ENCODE peak calls at places on chromosomes 3 and 15, in ten cellular contexts. C is RWPE2, J is SK-N-SH, T is WERI-Rb-1, X is tibial artery, M is upper lobe of right lung, K is heart left ventricle, B is HFF-Myc, Y is fibroblast of mammary gland, V is AG04450. Q is an unnamed sample.

GRCh38 chr3:16307832-16308531 is 43.0 kb downstream of the OXNAD1 start:
- DNase-seq in C (no peak), J (no peak), T (no peak), X (no peak), M (no peak), K (no peak), B (no peak), Y (no peak), V (no peak), Q (no peak)

GRCh38 chr15:87631775-87632174 is 624.8 kb downstream of the NTRK3 start:
- DNase-seq in C (no peak), J (no peak), T (no peak), X (no peak), M (no peak), K (no peak), B (no peak), Y (no peak), V (no peak), Q (no peak)

GRCh38 chr3:13174803-13175135 is 101.5 kb upstream of the IQSEC1 start:
- DNase-seq in C (peak), J (no peak), T (no peak), X (no peak), M (no peak), K (peak), B (no peak), Y (no peak), V (no peak), Q (no peak)

GRCh38 chr15:48415036-48415886 is 84.0 kb downstream of the DUT start:
- DNase-seq in C (no peak), J (no peak), T (no peak), X (no peak), M (no peak), K (no peak), B (no peak), Y (peak), V (no peak), Q (no peak)

GRCh38 chr3:147130461-147130860 is 275.9 kb downstream of the ZIC4 start:
- DNase-seq in C (no peak), J (no peak), T (no peak), X (no peak), M (no peak), K (no peak), B (no peak), Y (peak), V (peak), Q (peak)

GRCh38 chr15:92714071-92714456 is 58.5 kb upstream of the FAM174B start:
- DNase-seq in C (no peak), J (peak), T (no peak), X (no peak), M (peak), K (no peak), B (no peak), Y (peak), V (no peak), Q (peak)

GRCh38 chr15:59251001-59251845 is 44.6 kb downstream of the LDHAL6B start:
- DNase-seq in C (no peak), J (no peak), T (no peak), X (no peak), M (no peak), K (no peak), B (no peak), Y (no peak), V (no peak), Q (no peak)

GRCh38 chr3:120743556-120744195 is 1.1 kb downstream of the GTF2E1 start:
- DNase-seq in C (no peak), J (no peak), T (no peak), X (no peak), M (no peak), K (no peak), B (peak), Y (peak), V (no peak), Q (no peak)

GRCh38 chr3:79052054-79052681 is 715.6 kb downstream of the ROBO1 start:
- DNase-seq in C (no peak), J (no peak), T (peak), X (no peak), M (no peak), K (no peak), B (no peak), Y (peak), V (no peak), Q (no peak)

GRCh38 chr3:192935441-192935840 is 17.8 kb upstream of the MB21D2 start:
- DNase-seq in C (no peak), J (no peak), T (no peak), X (no peak), M (no peak), K (no peak), B (no peak), Y (no peak), V (peak), Q (no peak)

GRCh38 chr15:42283671-42284070 is 10.4 kb upstream of the TMEM87A start:
- DNase-seq in C (no peak), J (no peak), T (no peak), X (no peak), M (no peak), K (no peak), B (no peak), Y (no peak), V (no peak), Q (no peak)

GRCh38 chr3:108100906-108101305 is 10.1 kb upstream of the CD47 start:
- DNase-seq in C (no peak), J (no peak), T (no peak), X (no peak), M (no peak), K (no peak), B (no peak), Y (no peak), V (no peak), Q (no peak)

GRCh38 chr15:31280037-31280830 is 46.4 kb upstream of the KLF13 start:
- DNase-seq in C (peak), J (peak), T (peak), X (peak), M (peak), K (peak), B (no peak), Y (no peak), V (no peak), Q (peak)

GRCh38 chr3:11734-12133 is 184.8 kb upstream of the CHL1 start:
- DNase-seq in C (peak), J (peak), T (no peak), X (no peak), M (no peak), K (no peak), B (no peak), Y (no peak), V (no peak), Q (no peak)

GRCh38 chr3:194148383-194148782 is 12.4 kb downstream of the HES1 start:
- DNase-seq in C (no peak), J (peak), T (no peak), X (peak), M (no peak), K (no peak), B (no peak), Y (peak), V (no peak), Q (no peak)

GRCh38 chr3:66484106-66484857 is 16.5 kb downstream of the LRIG1 start:
- DNase-seq in C (no peak), J (no peak), T (no peak), X (no peak), M (no peak), K (no peak), B (no peak), Y (no peak), V (no peak), Q (no peak)

GRCh38 chr3:74041068-74041675 is 416.4 kb upstream of the PDZRN3 start:
- DNase-seq in C (no peak), J (no peak), T (no peak), X (no peak), M (no peak), K (no peak), B (no peak), Y (no peak), V (no peak), Q (no peak)

GRCh38 chr3:133296315-133296917 is 103.4 kb upstream of the BFSP2 start:
- DNase-seq in C (no peak), J (no peak), T (no peak), X (no peak), M (no peak), K (no peak), B (no peak), Y (no peak), V (no peak), Q (peak)

GRCh38 chr15:87704276-87704675 is 552.3 kb downstream of the NTRK3 start:
- DNase-seq in C (no peak), J (no peak), T (no peak), X (no peak), M (no peak), K (no peak), B (no peak), Y (no peak), V (no peak), Q (no peak)

GRCh38 chr3:143171656-143172055 is 52.1 kb downstream of the CHST2 start:
- DNase-seq in C (no peak), J (no peak), T (no peak), X (no peak), M (no peak), K (no peak), B (no peak), Y (peak), V (no peak), Q (peak)

GRCh38 chr3:121961283-121961682 is 60.8 kb downstream of the ILDR1 start:
- DNase-seq in C (no peak), J (no peak), T (no peak), X (no peak), M (no peak), K (no peak), B (no peak), Y (no peak), V (no peak), Q (no peak)

GRCh38 chr15:72230197-72231065 is 559 bp downstream of the PKM start:
- DNase-seq in C (peak), J (peak), T (peak), X (peak), M (peak), K (peak), B (no peak), Y (peak), V (peak), Q (no peak)

GRCh38 chr15:66703540-66703941 is 1.5 kb downstream of the SMAD6 start:
- DNase-seq in C (no peak), J (peak), T (no peak), X (no peak), M (peak), K (peak), B (no peak), Y (peak), V (no peak), Q (no peak)

GRCh38 chr3:195254454-195255175 is 16.3 kb downstream of the XXYLT1 start:
- DNase-seq in C (no peak), J (peak), T (no peak), X (peak), M (no peak), K (no peak), B (no peak), Y (no peak), V (no peak), Q (no peak)

GRCh38 chr3:155244206-155244605 is 49.3 kb downstream of the STRIT1 start:
- DNase-seq in C (no peak), J (no peak), T (no peak), X (no peak), M (no peak), K (no peak), B (no peak), Y (peak), V (no peak), Q (no peak)

GRCh38 chr3:167406876-167407492 is 26.9 kb upstream of the ZBBX start:
- DNase-seq in C (no peak), J (peak), T (peak), X (no peak), M (no peak), K (no peak), B (no peak), Y (peak), V (peak), Q (peak)

GRCh38 chr3:193951859-193952258 is 184.1 kb upstream of the HES1 start:
- DNase-seq in C (no peak), J (no peak), T (no peak), X (no peak), M (no peak), K (no peak), B (no peak), Y (no peak), V (no peak), Q (no peak)

GRCh38 chr3:32419766-32420137 is 28.1 kb downstream of the CMTM7 start:
- DNase-seq in C (no peak), J (no peak), T (no peak), X (no peak), M (no peak), K (no peak), B (no peak), Y (no peak), V (no peak), Q (no peak)

GRCh38 chr3:171028025-171028778 is 1.7 kb upstream of the SLC2A2 start:
- DNase-seq in C (peak), J (peak), T (peak), X (peak), M (peak), K (peak), B (peak), Y (peak), V (peak), Q (peak)

GRCh38 chr15:73851679-73852078 is 21.7 kb upstream of the TBC1D21 start:
- DNase-seq in C (peak), J (no peak), T (no peak), X (no peak), M (no peak), K (peak), B (no peak), Y (peak), V (peak), Q (peak)

GRCh38 chr3:21729888-21730459 is 21.0 kb downstream of the ZNF385D start:
- DNase-seq in C (no peak), J (no peak), T (no peak), X (no peak), M (no peak), K (no peak), B (no peak), Y (peak), V (no peak), Q (no peak)

DNA sequence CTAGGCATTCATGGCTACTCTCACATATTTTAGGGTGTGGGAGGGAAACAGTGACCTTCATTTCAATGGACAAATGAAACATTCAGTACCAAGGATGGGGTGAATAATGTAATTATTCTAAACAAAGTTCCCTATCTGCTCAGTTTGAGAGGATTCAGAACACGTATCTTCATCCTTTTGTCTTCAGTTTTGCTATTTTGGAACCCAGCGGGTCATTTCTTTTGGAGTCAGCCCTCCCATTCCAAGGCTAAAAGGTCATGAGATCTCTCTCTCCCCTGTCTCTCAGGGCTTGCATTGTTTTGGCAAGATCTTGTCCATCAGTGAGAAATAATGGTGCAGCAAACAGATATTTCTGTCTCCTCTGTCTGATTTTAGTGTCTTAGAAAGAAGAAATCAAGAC is 16.3 kb upstream of the GATM start:
- DNase-seq in C (no peak), J (no peak), T (no peak), X (no peak), M (no peak), K (no peak), B (no peak), Y (no peak), V (no peak), Q (no peak)
- H3K4me3 ChIP-seq in C (no peak), J (no peak), T (no peak), X (no peak), M (no peak), K (no peak), B (no peak), Y (no peak), V (no peak), Q (no peak)

DNA sequence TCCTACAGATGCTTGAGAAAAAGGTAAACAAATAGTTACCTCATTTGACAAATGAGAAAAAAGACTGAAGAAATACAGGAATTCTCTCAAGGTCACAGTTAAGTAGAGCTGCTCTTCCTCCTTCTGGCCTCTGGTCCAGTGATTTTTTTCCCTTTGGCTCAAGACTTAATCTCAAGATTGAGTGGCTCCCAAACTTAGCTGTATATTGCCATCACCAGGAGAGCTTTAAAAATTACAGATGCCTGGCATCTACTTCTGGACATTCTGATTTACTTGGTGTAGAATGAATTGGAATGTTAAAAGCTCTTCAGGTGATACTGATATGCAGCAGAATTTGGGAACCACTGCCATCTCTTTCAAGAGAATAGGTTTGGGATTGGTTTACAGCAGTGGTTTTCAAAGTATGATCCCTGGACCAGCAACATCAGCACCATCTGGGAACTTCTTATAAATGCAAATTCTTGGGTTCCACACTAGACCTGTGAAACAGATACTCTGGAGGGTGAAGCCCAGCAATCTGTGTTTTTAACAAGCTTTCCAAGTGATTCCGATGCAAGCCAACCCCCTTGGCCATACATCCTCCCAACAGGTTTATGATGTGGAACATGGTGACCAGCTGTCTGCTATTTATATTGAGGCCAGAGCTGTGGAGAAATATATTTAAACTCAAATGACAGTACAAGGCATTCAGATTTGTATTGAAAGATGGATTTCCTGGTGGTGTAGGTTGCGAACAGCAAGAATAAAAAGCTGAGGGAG is 333.0 kb upstream of the RARB start:
- DNase-seq in C (no peak), J (no peak), T (no peak), X (no peak), M (no peak), K (no peak), B (no peak), Y (peak), V (no peak), Q (peak)
- TF ChIP-seq CTCF in C (no peak), J (no peak), T (no peak), X (no peak), M (peak), K (no peak), B (no peak), Y (no peak), V (no peak), Q (peak)

GRCh38 chr3:129793947-129794318 is 99.6 kb downstream of the TMCC1 start:
- DNase-seq in C (no peak), J (peak), T (no peak), X (no peak), M (no peak), K (no peak), B (no peak), Y (peak), V (no peak), Q (no peak)
- H3K4me3 ChIP-seq in C (peak), J (no peak), T (no peak), X (no peak), M (peak), K (peak), B (no peak), Y (no peak), V (no peak), Q (peak)

GRCh38 chr15:101614001-101614585 is 38.1 kb downstream of the TM2D3 start:
- DNase-seq in C (no peak), J (peak), T (no peak), X (no peak), M (no peak), K (no peak), B (no peak), Y (no peak), V (no peak), Q (no peak)
- TF ChIP-seq CTCF in C (no peak), J (no peak), T (no peak), X (no peak), M (no peak), K (no peak), B (no peak), Y (no peak), V (no peak), Q (no peak)

Q was measured in retinal pigment epithelial cell.